ENCODE peak calls at places on chromosomes 6 and 20, in eight cellular contexts. One of them, this sample, is unnamed. For H3K4me1, the result is how much of the 10 kb centered on the place peaks cover.

GRCh38 chr6:160978141-160978926 is 13.2 kb upstream of the MAP3K4 start:
- DNase-seq in Peyer's patch: no peak
- DNase-seq in HAP-1: no peak
- DNase-seq in transverse colon: no peak
- DNase-seq in esophagus muscularis mucosa: peak
- DNase-seq in stomach: no peak
- DNase-seq in PC-3: no peak
- DNase-seq in Karpas-422: no peak
- DNase-seq in this sample: no peak

GRCh38 chr6:111379831-111380230 is 103.2 kb downstream of the REV3L start:
- DNase-seq in transverse colon: no peak
- DNase-seq in esophagus muscularis mucosa: no peak
- DNase-seq in PC-3: no peak
- DNase-seq in stomach: no peak
- DNase-seq in Karpas-422: no peak
- DNase-seq in Peyer's patch: no peak
- DNase-seq in HAP-1: no peak
- DNase-seq in this sample: no peak

GRCh38 chr6:89404512-89404911 is 7.6 kb downstream of the RRAGD start:
- DNase-seq in Peyer's patch: no peak
- DNase-seq in Karpas-422: no peak
- DNase-seq in esophagus muscularis mucosa: no peak
- DNase-seq in transverse colon: no peak
- DNase-seq in PC-3: no peak
- DNase-seq in HAP-1: no peak
- DNase-seq in stomach: no peak
- DNase-seq in this sample: no peak

GRCh38 chr6:105501945-105502344 is 99.1 kb upstream of the PREP start:
- DNase-seq in stomach: no peak
- DNase-seq in Peyer's patch: no peak
- DNase-seq in transverse colon: no peak
- DNase-seq in Karpas-422: no peak
- DNase-seq in esophagus muscularis mucosa: no peak
- DNase-seq in HAP-1: no peak
- DNase-seq in PC-3: no peak
- DNase-seq in this sample: no peak

GRCh38 chr6:109002100-109002697 is 92.4 kb downstream of the SESN1 start:
- DNase-seq in HAP-1: no peak
- DNase-seq in stomach: no peak
- DNase-seq in Peyer's patch: no peak
- DNase-seq in transverse colon: no peak
- DNase-seq in Karpas-422: no peak
- DNase-seq in PC-3: peak
- DNase-seq in esophagus muscularis mucosa: no peak
- DNase-seq in this sample: no peak

GRCh38 chr6:32459781-32460424 is 20.2 kb downstream of the HLA-DRA start:
- DNase-seq in transverse colon: no peak
- DNase-seq in HAP-1: no peak
- DNase-seq in esophagus muscularis mucosa: no peak
- DNase-seq in PC-3: no peak
- DNase-seq in stomach: no peak
- DNase-seq in Peyer's patch: no peak
- DNase-seq in Karpas-422: no peak
- DNase-seq in this sample: no peak

GRCh38 chr6:98487612-98488011 is 346.8 kb upstream of the POU3F2 start:
- DNase-seq in transverse colon: no peak
- DNase-seq in stomach: no peak
- DNase-seq in Karpas-422: no peak
- DNase-seq in Peyer's patch: no peak
- DNase-seq in HAP-1: no peak
- DNase-seq in esophagus muscularis mucosa: no peak
- DNase-seq in PC-3: no peak
- DNase-seq in this sample: no peak

GRCh38 chr6:120671519-120671918 is 662.8 kb downstream of the TBC1D32 start:
- DNase-seq in HAP-1: no peak
- DNase-seq in PC-3: no peak
- DNase-seq in Peyer's patch: no peak
- DNase-seq in Karpas-422: no peak
- DNase-seq in stomach: no peak
- DNase-seq in transverse colon: no peak
- DNase-seq in esophagus muscularis mucosa: no peak
- DNase-seq in this sample: peak

GRCh38 chr6:56827908-56828649 is 126.8 kb upstream of the BEND6 start:
- DNase-seq in stomach: no peak
- DNase-seq in esophagus muscularis mucosa: no peak
- DNase-seq in PC-3: no peak
- DNase-seq in transverse colon: no peak
- DNase-seq in HAP-1: no peak
- DNase-seq in Peyer's patch: no peak
- DNase-seq in Karpas-422: no peak
- DNase-seq in this sample: no peak

GRCh38 chr6:40715501-40716403 is 128.6 kb upstream of the LRFN2 start:
- DNase-seq in transverse colon: no peak
- DNase-seq in Karpas-422: peak
- DNase-seq in Peyer's patch: no peak
- DNase-seq in esophagus muscularis mucosa: no peak
- DNase-seq in stomach: peak
- DNase-seq in HAP-1: no peak
- DNase-seq in PC-3: no peak
- DNase-seq in this sample: no peak

GRCh38 chr6:33590531-33591198 is 10.6 kb upstream of the BAK1 start:
- DNase-seq in PC-3: peak
- DNase-seq in esophagus muscularis mucosa: no peak
- DNase-seq in HAP-1: no peak
- DNase-seq in stomach: peak
- DNase-seq in Karpas-422: no peak
- DNase-seq in transverse colon: peak
- DNase-seq in Peyer's patch: peak
- DNase-seq in this sample: peak

GRCh38 chr6:21741221-21742109 is 147.9 kb downstream of the SOX4 start:
- DNase-seq in transverse colon: no peak
- DNase-seq in PC-3: no peak
- DNase-seq in esophagus muscularis mucosa: peak
- DNase-seq in Karpas-422: no peak
- DNase-seq in Peyer's patch: no peak
- DNase-seq in HAP-1: peak
- DNase-seq in stomach: no peak
- DNase-seq in this sample: no peak

GRCh38 chr6:165654144-165654543 is 8.9 kb downstream of the PDE10A start:
- DNase-seq in Karpas-422: no peak
- DNase-seq in HAP-1: no peak
- DNase-seq in transverse colon: no peak
- DNase-seq in stomach: no peak
- DNase-seq in esophagus muscularis mucosa: peak
- DNase-seq in Peyer's patch: no peak
- DNase-seq in PC-3: no peak
- DNase-seq in this sample: no peak

GRCh38 chr6:165653196-165653595 is 9.8 kb downstream of the PDE10A start:
- DNase-seq in HAP-1: no peak
- DNase-seq in Peyer's patch: no peak
- DNase-seq in esophagus muscularis mucosa: peak
- DNase-seq in PC-3: no peak
- DNase-seq in transverse colon: no peak
- DNase-seq in stomach: no peak
- DNase-seq in Karpas-422: no peak
- DNase-seq in this sample: no peak

GRCh38 chr6:165653607-165654006 is 9.4 kb downstream of the PDE10A start:
- DNase-seq in stomach: no peak
- DNase-seq in transverse colon: no peak
- DNase-seq in PC-3: no peak
- DNase-seq in Karpas-422: no peak
- DNase-seq in HAP-1: no peak
- DNase-seq in esophagus muscularis mucosa: peak
- DNase-seq in Peyer's patch: no peak
- DNase-seq in this sample: no peak

GRCh38 chr6:165655191-165655590 is 7.8 kb downstream of the PDE10A start:
- DNase-seq in Peyer's patch: no peak
- DNase-seq in PC-3: no peak
- DNase-seq in Karpas-422: no peak
- DNase-seq in stomach: no peak
- DNase-seq in HAP-1: no peak
- DNase-seq in esophagus muscularis mucosa: no peak
- DNase-seq in transverse colon: no peak
- DNase-seq in this sample: no peak

GRCh38 chr6:165652766-165653165 is 10.3 kb downstream of the PDE10A start:
- DNase-seq in PC-3: no peak
- DNase-seq in Peyer's patch: no peak
- DNase-seq in Karpas-422: no peak
- DNase-seq in HAP-1: no peak
- DNase-seq in transverse colon: no peak
- DNase-seq in esophagus muscularis mucosa: peak
- DNase-seq in stomach: no peak
- DNase-seq in this sample: no peak
- H3K4me1 ChIP-seq in PC-3: under half
- H3K4me1 ChIP-seq in Peyer's patch: under half
- H3K4me1 ChIP-seq in Karpas-422: under half
- H3K4me1 ChIP-seq in HAP-1: under half
- H3K4me1 ChIP-seq in transverse colon: under half
- H3K4me1 ChIP-seq in esophagus muscularis mucosa: under half
- H3K4me1 ChIP-seq in stomach: under half
- H3K4me1 ChIP-seq in this sample: under half

DNA sequence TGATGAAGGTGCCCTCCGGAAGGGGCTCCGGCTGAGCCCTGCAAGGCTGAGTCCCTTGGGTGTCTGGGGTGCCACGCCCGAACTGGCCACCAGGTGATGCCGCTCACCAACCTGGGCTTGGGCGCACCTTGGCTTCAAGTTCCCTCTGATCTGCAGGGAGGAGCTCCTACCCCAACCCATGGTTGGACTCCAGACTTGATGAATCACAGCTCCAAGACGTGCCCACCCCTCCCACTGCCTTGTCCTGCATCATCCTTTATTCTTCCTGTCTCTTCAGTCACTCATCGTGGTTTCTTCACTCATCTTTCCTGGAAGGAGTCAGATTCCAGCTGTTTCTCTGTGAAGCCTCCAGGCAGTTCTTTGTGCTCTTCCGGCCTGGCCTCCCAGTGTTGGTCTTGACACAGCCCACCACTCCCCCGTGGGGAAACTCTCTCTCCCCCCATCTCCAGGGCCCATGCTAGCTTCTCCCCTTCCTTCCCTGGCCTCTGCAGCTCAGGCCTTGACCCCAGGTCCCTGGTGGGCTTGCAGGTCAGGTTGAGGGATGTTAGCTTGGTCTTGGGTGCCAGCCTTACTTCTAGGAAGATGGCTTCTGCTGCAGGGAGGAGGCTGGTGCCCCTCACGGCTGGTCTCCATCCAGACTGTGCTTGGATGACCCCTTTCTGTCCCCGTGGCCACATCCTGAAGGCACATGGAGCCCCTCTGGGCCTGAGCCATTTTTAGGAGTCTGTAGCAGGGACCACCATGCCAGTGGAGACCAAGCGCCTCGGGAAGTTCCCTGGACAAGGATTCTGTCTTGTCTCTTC is 2.6 kb upstream of the ZBP1 start:
- DNase-seq in transverse colon: peak
- DNase-seq in PC-3: peak
- DNase-seq in Karpas-422: peak
- DNase-seq in esophagus muscularis mucosa: no peak
- DNase-seq in Peyer's patch: peak
- DNase-seq in HAP-1: no peak
- DNase-seq in stomach: peak
- DNase-seq in this sample: peak
- H3K4me1 ChIP-seq in transverse colon: under half
- H3K4me1 ChIP-seq in PC-3: under half
- H3K4me1 ChIP-seq in Karpas-422: under half
- H3K4me1 ChIP-seq in esophagus muscularis mucosa: under half
- H3K4me1 ChIP-seq in Peyer's patch: under half
- H3K4me1 ChIP-seq in HAP-1: under half
- H3K4me1 ChIP-seq in stomach: under half
- H3K4me1 ChIP-seq in this sample: under half

GRCh38 chr6:10599046-10599445 is 77.9 kb downstream of the GCNT2 start:
- DNase-seq in HAP-1: no peak
- DNase-seq in stomach: no peak
- DNase-seq in Peyer's patch: no peak
- DNase-seq in PC-3: no peak
- DNase-seq in Karpas-422: no peak
- DNase-seq in esophagus muscularis mucosa: no peak
- DNase-seq in transverse colon: no peak
- DNase-seq in this sample: no peak
- H3K4me1 ChIP-seq in HAP-1: under half
- H3K4me1 ChIP-seq in stomach: under half
- H3K4me1 ChIP-seq in Peyer's patch: under half
- H3K4me1 ChIP-seq in PC-3: under half
- H3K4me1 ChIP-seq in Karpas-422: half or more
- H3K4me1 ChIP-seq in esophagus muscularis mucosa: under half
- H3K4me1 ChIP-seq in transverse colon: under half
- H3K4me1 ChIP-seq in this sample: under half

DNA sequence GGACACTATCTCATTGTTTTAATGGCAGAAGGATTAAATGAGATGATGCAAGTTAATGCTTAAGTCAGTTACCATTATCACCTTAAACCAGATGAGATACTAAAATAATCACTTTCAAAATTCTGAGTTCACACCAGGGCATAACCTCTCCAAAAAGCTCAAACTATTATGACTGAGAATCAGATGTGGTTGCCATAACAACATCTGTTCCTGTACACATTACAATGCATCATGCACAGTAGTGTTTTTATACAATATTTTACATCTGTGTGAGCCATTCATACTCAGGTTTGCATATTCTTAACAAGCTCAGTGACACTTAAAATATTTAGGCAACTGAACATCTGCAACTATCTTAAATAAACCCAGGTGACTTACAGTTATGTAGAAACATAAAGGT is 10.2 kb downstream of the ADNP start:
- DNase-seq in stomach: no peak
- DNase-seq in Peyer's patch: no peak
- DNase-seq in esophagus muscularis mucosa: no peak
- DNase-seq in PC-3: no peak
- DNase-seq in HAP-1: no peak
- DNase-seq in transverse colon: no peak
- DNase-seq in Karpas-422: no peak
- DNase-seq in this sample: no peak
- H3K4me1 ChIP-seq in stomach: half or more
- H3K4me1 ChIP-seq in Peyer's patch: half or more
- H3K4me1 ChIP-seq in esophagus muscularis mucosa: half or more
- H3K4me1 ChIP-seq in PC-3: under half
- H3K4me1 ChIP-seq in HAP-1: under half
- H3K4me1 ChIP-seq in transverse colon: half or more
- H3K4me1 ChIP-seq in Karpas-422: half or more
- H3K4me1 ChIP-seq in this sample: under half

GRCh38 chr20:51756653-51757052 is 11.5 kb downstream of the ATP9A start:
- DNase-seq in HAP-1: no peak
- DNase-seq in Karpas-422: no peak
- DNase-seq in transverse colon: no peak
- DNase-seq in stomach: no peak
- DNase-seq in Peyer's patch: no peak
- DNase-seq in PC-3: no peak
- DNase-seq in esophagus muscularis mucosa: no peak
- DNase-seq in this sample: no peak
- H3K4me1 ChIP-seq in HAP-1: under half
- H3K4me1 ChIP-seq in Karpas-422: under half
- H3K4me1 ChIP-seq in transverse colon: under half
- H3K4me1 ChIP-seq in stomach: under half
- H3K4me1 ChIP-seq in Peyer's patch: under half
- H3K4me1 ChIP-seq in PC-3: under half
- H3K4me1 ChIP-seq in esophagus muscularis mucosa: half or more
- H3K4me1 ChIP-seq in this sample: half or more